ENCODE peak calls at places on chromosomes 7 and 10, in four cellular contexts. X is A549, J is BE2C, H is hepatocyte. R is an unnamed sample.

GRCh38 chr7:50303894-50304157 is 690 bp upstream of the IKZF1 start:
- DNase-seq in X (no peak), H (peak; percentile 31), J (no peak), R (no peak)

GRCh38 chr10:21715531-21716195 is 181.6 kb downstream of the MLLT10 start:
- DNase-seq in H (no peak), X (no peak), J (no peak), R (peak; percentile 30)

GRCh38 chr10:43584051-43584450 is 9.6 kb upstream of the ZNF239 start:
- DNase-seq in J (no peak), X (no peak), H (no peak), R (no peak)

GRCh38 chr10:131496351-131497052 is 185.0 kb upstream of the TCERG1L start:
- DNase-seq in J (no peak), X (no peak), H (no peak), R (no peak)

GRCh38 chr10:7417103-7417623 is 6.3 kb upstream of the SFMBT2 start:
- DNase-seq in X (no peak), H (peak; percentile 32), J (no peak), R (peak; percentile 55)

GRCh38 chr10:60747817-60748469 is 30.3 kb upstream of the CDK1 start:
- DNase-seq in H (no peak), X (no peak), J (no peak), R (no peak)

GRCh38 chr7:305410-306151 is 15.6 kb downstream of the FOXL3 start:
- DNase-seq in H (no peak), J (no peak), X (no peak), R (no peak)

GRCh38 chr10:119461380-119461779 is 81.1 kb downstream of the RGS10 start:
- DNase-seq in J (no peak), H (no peak), X (no peak), R (no peak)

GRCh38 chr10:8800426-8800825 is 745.9 kb downstream of the GATA3 start:
- DNase-seq in X (no peak), H (no peak), J (no peak), R (no peak)

GRCh38 chr10:68595513-68595912 is 35.4 kb downstream of the TET1 start:
- DNase-seq in J (no peak), H (no peak), X (no peak), R (no peak)

GRCh38 chr7:151485006-151485732 is 34.5 kb downstream of the RHEB start:
- DNase-seq in J (no peak), H (no peak), X (no peak), R (no peak)

GRCh38 chr10:22463255-22463654 is 118.0 kb downstream of the SPAG6 start:
- DNase-seq in J (no peak), X (no peak), H (no peak), R (no peak)

GRCh38 chr7:68492359-68492690 is 1106.0 kb upstream of the AUTS2 start:
- DNase-seq in H (no peak), X (no peak), J (no peak), R (no peak)

GRCh38 chr7:95549818-95550529 is 46.3 kb downstream of the PDK4 start:
- DNase-seq in H (peak; percentile 87), J (no peak), X (peak; percentile 74), R (peak; percentile 88)

GRCh38 chr10:36018996-36019395 is 376.9 kb upstream of the FZD8 start:
- DNase-seq in J (no peak), X (no peak), H (no peak), R (no peak)

GRCh38 chr7:43700059-43700501 is 29.2 kb downstream of the COA1 start:
- DNase-seq in J (no peak), H (peak; percentile 63), X (peak; percentile 28), R (peak; percentile 78)

GRCh38 chr10:103448751-103449150 is 3.4 kb downstream of the CALHM2 start:
- DNase-seq in J (no peak), X (no peak), H (no peak), R (no peak)

GRCh38 chr10:24518981-24519597 is 204.6 kb downstream of the ARHGAP21 start:
- DNase-seq in H (peak; percentile 85), X (peak; percentile 67), J (peak; percentile 67), R (peak; percentile 88)

GRCh38 chr10:105952153-105952552 is 1212.4 kb downstream of the SORCS1 start:
- DNase-seq in H (peak; percentile 67), J (no peak), X (no peak), R (peak; percentile 64)

GRCh38 chr7:137846588-137847417 is at the start of gene DGKI:
- DNase-seq in H (peak; percentile 30), J (peak; percentile 73), X (no peak), R (peak; percentile 2)

GRCh38 chr10:98667081-98667480 is 220.3 kb upstream of the HPS1 start:
- DNase-seq in J (no peak), X (no peak), H (no peak), R (no peak)

GRCh38 chr10:72223743-72224101 is 7.6 kb upstream of the ASCC1 start:
- DNase-seq in X (no peak), J (no peak), H (no peak), R (no peak)

GRCh38 chr10:90579602-90580242 is 278.1 kb downstream of the HTR7 start:
- DNase-seq in X (no peak), J (no peak), H (peak; percentile 28), R (no peak)

GRCh38 chr7:150399861-150400778 is 21.0 kb downstream of the ZNF775 start:
- DNase-seq in J (no peak), H (peak; percentile 34), X (no peak), R (no peak)

GRCh38 chr7:5266148-5267028 is 16.4 kb upstream of the SLC29A4 start:
- DNase-seq in J (peak; percentile 44), X (no peak), H (no peak), R (peak; percentile 28)

GRCh38 chr7:79329464-79329863 is 124.0 kb downstream of the MAGI2 start:
- DNase-seq in J (no peak), H (no peak), X (no peak), R (no peak)

GRCh38 chr10:85151506-85151905 is 823.1 kb downstream of the CCSER2 start:
- DNase-seq in H (no peak), J (no peak), X (no peak), R (no peak)

GRCh38 chr7:26198133-26198780 is 2.3 kb downstream of the HNRNPA2B1 start:
- DNase-seq in X (no peak), H (peak; percentile 47), J (no peak), R (peak; percentile 60)

GRCh38 chr7:95863-96260 is 96.5 kb upstream of the FAM20C start:
- DNase-seq in H (no peak), J (no peak), X (no peak), R (no peak)

GRCh38 chr10:93752761-93753160 is 5.0 kb upstream of the LGI1 start:
- DNase-seq in X (peak; percentile 45), J (no peak), H (peak; percentile 78), R (peak; percentile 29)

GRCh38 chr7:80298201-80298600 is 163.6 kb downstream of the GNAI1 start:
- DNase-seq in X (no peak), J (no peak), H (no peak), R (no peak)

GRCh38 chr7:31121641-31122040 is 69.5 kb downstream of the ADCYAP1R1 start:
- DNase-seq in J (no peak), H (no peak), X (no peak), R (no peak)

GRCh38 chr7:100219271-100219737 is 445 bp upstream of the PVRIG start:
- DNase-seq in H (no peak), J (no peak), X (no peak), R (no peak)

GRCh38 chr7:100222445-100223132 is 2.8 kb downstream of the PVRIG start:
- DNase-seq in X (no peak), H (no peak), J (no peak), R (no peak)

GRCh38 chr7:100221767-100222444 is 2.2 kb downstream of the PVRIG start:
- DNase-seq in J (no peak), X (no peak), H (no peak), R (no peak)

GRCh38 chr7:100215895-100216294 is 3.9 kb upstream of the PVRIG start:
- DNase-seq in X (no peak), J (no peak), H (no peak), R (no peak)

DNA sequence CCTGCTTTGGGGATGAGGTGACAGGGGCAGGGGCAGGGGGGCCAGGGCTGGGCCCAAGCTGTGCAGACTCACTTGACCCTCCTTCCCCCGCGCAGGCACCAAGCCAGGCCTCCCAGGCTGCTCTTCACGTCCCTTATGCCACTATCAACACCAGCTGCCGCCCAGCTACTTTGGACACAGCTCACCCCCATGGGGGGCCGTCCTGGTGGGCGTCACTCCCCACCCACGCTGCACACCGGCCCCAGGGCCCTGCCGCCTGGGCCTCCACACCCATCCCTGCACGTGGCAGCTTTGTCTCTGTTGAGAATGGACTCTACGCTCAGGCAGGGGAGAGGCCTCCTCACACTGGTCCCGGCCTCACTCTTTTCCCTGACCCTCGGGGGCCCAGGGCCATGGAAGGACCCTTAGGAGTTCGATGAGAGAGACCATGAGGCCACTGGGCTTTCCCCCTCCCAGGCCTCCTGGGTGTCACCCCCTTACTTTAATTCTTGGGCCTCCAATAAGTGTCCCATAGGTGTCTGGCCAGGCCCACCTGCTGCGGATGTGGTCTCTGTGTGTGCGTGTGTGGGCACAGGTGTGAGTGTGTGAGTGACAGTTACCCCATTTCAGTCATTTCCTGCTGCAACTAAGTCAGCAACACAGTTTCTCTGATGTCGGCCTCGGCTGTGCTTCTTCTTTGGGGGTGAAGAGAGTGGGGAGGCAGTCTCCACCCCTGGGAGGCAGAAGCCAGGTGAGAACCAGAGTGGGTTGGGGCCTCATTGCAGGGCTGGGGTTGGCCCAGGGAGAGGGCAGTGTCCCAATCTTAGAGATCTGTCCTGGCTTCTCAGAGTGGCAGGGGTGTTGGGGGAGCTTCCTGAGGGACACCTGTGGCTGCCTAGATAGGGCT is 1.3 kb downstream of the PVRIG start:
- DNase-seq in H (no peak), X (no peak), J (no peak), R (no peak)
- H3K4me3 ChIP-seq in H (no peak overlapping the region), X (no peak overlapping the region), J (no peak overlapping the region), R (no peak overlapping the region)

DNA sequence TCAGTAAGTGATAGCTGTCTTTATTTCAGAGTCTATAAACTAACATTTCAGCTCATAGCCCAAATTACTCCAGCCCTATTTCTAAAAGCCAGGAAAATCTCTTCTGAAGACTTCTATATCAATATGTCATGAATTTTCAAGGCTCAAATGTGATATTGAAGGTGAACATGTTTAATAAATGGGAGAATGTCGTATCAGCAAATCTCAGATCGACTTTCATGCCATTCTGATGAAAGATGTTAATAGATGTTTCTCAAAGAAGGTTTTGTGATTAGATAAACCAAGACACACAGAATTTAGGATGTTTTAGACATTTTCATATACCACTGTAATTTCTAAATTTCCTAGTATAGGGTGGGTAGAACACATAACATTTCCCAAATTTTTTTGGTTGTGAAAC is 380.6 kb downstream of the ARL4A start:
- DNase-seq in J (no peak), H (no peak), X (no peak), R (no peak)
- H3K4me3 ChIP-seq in J (no peak overlapping the region), H (no peak overlapping the region), X (no peak overlapping the region), R (no peak overlapping the region)

DNA sequence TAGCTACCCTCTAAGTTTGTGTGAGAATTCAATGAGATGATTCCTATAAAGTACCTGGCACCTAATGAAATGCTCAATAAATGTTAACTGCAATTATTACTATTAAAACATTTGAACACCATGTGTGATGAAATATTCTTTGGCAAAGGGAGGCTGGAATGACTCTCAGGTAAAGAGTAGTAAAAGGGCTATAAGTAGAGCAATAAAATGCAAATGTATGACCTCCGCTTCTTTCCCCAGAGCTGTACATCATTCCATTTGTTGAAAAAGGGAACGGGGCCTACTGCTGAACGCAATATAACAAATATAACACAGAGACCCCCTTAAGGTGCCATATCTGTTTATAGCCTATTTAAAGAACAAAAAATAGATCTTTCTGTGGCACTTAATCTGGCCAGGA is 27.8 kb downstream of the CELF2 start:
- DNase-seq in H (no peak), J (no peak), X (no peak), R (no peak)
- H3K4me3 ChIP-seq in H (no peak overlapping the region), J (no peak overlapping the region), X (no peak overlapping the region), R (no peak overlapping the region)

GRCh38 chr7:16419859-16420258 is 1.5 kb downstream of the CRPPA start:
- DNase-seq in H (no peak), J (no peak), X (no peak), R (no peak)
- H3K4me3 ChIP-seq in H (peak overlapping the region; percentile 35), J (peak overlapping the region; percentile 64), X (peak overlapping the region; percentile 73), R (no peak overlapping the region)